ENCODE peak calls at places on chromosomes 2 and 18, in eight cellular contexts. J is heart right ventricle, F is HepG2, A is cardiac muscle cell, N is GM23338, W is body of pancreas, R is IMR-90, G is heart left ventricle. O is an unnamed sample.
A peak's percentile ranks its signal among the peaks of the same experiment; 100 is the strongest.

GRCh38 chr2:174878537-174879147 is 114.4 kb upstream of the CHRNA1 start:
- DNase-seq in J (peak; percentile 20), R (peak; percentile 49), N (no peak), F (no peak), W (peak; percentile 16), A (no peak), G (no peak), O (no peak)

GRCh38 chr2:37671013-37671815 is at the start of gene CDC42EP3:
- DNase-seq in R (no peak), F (no peak), N (peak; percentile 74), G (peak; percentile 67), W (peak; percentile 72), A (peak; percentile 77), J (peak; percentile 61), O (peak; percentile 40)

GRCh38 chr2:49248506-49248905 is 94.2 kb upstream of the FSHR start:
- DNase-seq in W (no peak), F (peak; percentile 14), R (peak; percentile 96), A (no peak), N (no peak), G (peak; percentile 30), J (no peak), O (peak; percentile 35)

GRCh38 chr2:151439127-151439526 is 29.4 kb downstream of the RIF1 start:
- DNase-seq in F (no peak), A (no peak), N (no peak), R (no peak), G (no peak), W (no peak), J (no peak), O (no peak)

GRCh38 chr2:32472605-32473004 is 115.8 kb downstream of the BIRC6 start:
- DNase-seq in A (no peak), R (no peak), G (no peak), F (no peak), J (no peak), N (no peak), W (no peak), O (no peak)

GRCh38 chr18:2589345-2590060 is 18.1 kb downstream of the NDC80 start:
- DNase-seq in R (no peak), J (no peak), W (no peak), N (no peak), A (no peak), F (peak; percentile 78), G (no peak), O (peak; percentile 79)

GRCh38 chr2:172613610-172614231 is 57.8 kb downstream of the PDK1 start:
- DNase-seq in G (no peak), J (no peak), A (no peak), R (no peak), W (no peak), F (no peak), N (peak; percentile 12), O (no peak)

GRCh38 chr2:212974692-212975091 is 176.7 kb downstream of the IKZF2 start:
- DNase-seq in R (peak; percentile 85), G (no peak), J (no peak), A (no peak), F (no peak), N (no peak), W (no peak), O (peak; percentile 73)

GRCh38 chr2:167406558-167406957 is 518.3 kb downstream of the XIRP2 start:
- DNase-seq in F (no peak), J (no peak), A (no peak), R (no peak), W (no peak), G (no peak), N (peak; percentile 80), O (no peak)

GRCh38 chr2:201129044-201129505 is 13.1 kb downstream of the CFLAR start:
- DNase-seq in R (peak; percentile 89), A (no peak), W (peak; percentile 43), N (no peak), F (peak; percentile 78), J (no peak), G (no peak), O (peak; percentile 73)

DNA sequence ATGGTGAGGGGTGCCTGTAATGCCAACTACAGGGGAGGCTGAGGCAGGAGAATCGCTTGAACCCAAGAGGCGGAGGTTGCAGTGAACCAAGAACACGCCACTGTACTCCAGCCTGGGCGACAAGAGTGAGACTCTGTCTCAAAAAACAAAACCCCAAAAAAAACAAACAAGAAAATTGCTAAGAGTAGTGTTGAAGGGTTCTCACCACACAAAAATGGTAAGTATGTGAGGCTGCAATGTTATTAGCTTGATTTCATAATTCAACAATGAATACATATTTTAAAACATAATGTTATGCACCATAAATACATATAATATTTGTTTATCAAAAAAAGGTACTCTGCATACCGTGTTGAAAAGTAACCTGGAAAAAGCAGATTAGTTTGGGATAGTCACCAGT is 45.8 kb downstream of the PSMG2 start:
- DNase-seq in G (no peak), F (no peak), N (no peak), A (no peak), J (no peak), W (no peak), R (peak; percentile 23), O (no peak)
- H3K27ac ChIP-seq in G (no peak overlapping the region), F (no peak overlapping the region), N (no peak overlapping the region), A (no peak overlapping the region), J (no peak overlapping the region), W (no peak overlapping the region), R (peak overlapping the region; percentile 1), O (no peak overlapping the region)

DNA sequence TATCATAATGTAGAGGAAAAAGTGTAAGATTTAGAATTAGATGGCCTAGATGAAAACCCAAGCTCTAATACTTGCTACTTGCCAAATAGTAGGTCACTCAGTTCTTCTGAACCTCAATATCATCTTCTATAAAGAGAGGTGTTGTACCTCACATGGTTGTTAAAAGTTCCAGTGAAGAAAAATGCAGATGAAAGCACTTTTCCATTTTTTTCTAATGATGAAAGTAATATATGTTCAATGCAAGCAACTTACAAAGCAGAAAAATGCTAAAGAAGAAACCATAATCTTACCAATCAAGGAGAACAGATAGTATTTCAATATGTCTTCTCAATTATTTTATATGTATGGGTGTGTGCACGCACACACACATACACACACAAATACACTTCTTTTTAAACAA is 52.7 kb upstream of the TMEM17 start:
- DNase-seq in G (no peak), R (no peak), J (no peak), F (no peak), N (no peak), A (no peak), W (no peak), O (no peak)
- H3K27ac ChIP-seq in G (no peak overlapping the region), R (no peak overlapping the region), J (no peak overlapping the region), F (no peak overlapping the region), N (no peak overlapping the region), A (no peak overlapping the region), W (no peak overlapping the region), O (no peak overlapping the region)

DNA sequence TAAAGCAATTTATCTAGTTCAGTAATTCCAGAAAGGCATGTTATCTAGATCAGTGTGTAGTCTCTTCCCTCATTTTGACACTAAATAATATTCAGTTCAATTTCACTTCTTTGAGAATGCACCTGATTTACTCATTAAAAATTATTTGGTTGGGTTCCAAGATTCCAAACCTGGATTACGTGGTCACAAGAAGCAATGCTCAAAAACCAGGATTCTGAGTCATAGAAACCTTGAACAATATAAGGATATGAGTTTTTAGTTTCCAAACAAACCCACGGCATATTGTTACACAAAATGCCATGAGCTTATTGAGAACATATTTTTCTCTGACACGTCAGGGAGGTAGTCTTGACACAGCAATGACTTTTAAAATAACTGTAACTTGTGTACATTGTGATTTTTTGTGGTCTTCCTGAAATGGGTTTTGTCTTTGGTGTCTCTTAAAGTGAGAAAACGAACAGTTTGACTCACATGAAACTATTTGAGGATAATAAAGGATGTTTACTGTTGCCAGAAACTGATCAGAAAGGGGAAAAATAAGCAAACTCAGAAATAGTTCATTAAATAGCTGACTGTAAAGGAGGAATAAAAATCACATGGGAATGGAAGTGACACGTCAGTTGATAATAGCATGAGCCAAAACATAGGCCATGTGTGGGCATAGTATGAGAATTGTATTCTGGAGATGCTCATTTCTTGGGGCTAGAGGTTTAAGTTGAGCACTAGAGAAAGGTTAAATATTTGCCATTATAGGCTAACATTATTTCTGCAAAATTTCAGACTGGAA is 617.7 kb upstream of the CDH2 start:
- DNase-seq in A (no peak), W (no peak), G (no peak), J (no peak), R (peak; percentile 55), F (no peak), N (no peak), O (peak; percentile 94)
- H3K27ac ChIP-seq in A (no peak overlapping the region), W (no peak overlapping the region), G (peak overlapping the region; percentile 15), J (no peak overlapping the region), R (no peak overlapping the region), F (no peak overlapping the region), N (no peak overlapping the region), O (peak overlapping the region; percentile 72)

GRCh38 chr2:109435866-109436634 is 177.7 kb downstream of the SEPTIN10 start:
- DNase-seq in A (no peak), N (no peak), W (no peak), J (peak; percentile 67), R (peak; percentile 43), F (no peak), G (peak; percentile 93), O (no peak)

GRCh38 chr2:109433926-109434325 is 179.8 kb downstream of the SEPTIN10 start:
- DNase-seq in W (no peak), N (no peak), J (no peak), A (no peak), R (no peak), G (no peak), F (no peak), O (no peak)

GRCh38 chr2:109433486-109433885 is 180.3 kb downstream of the SEPTIN10 start:
- DNase-seq in N (no peak), J (no peak), W (peak; percentile 8), A (no peak), F (no peak), R (no peak), G (no peak), O (no peak)

GRCh38 chr2:109435066-109435690 is 178.6 kb downstream of the SEPTIN10 start:
- DNase-seq in J (no peak), R (no peak), W (no peak), G (no peak), A (no peak), N (no peak), F (no peak), O (no peak)

GRCh38 chr2:109434351-109434750 is 179.4 kb downstream of the SEPTIN10 start:
- DNase-seq in W (no peak), J (no peak), R (no peak), F (no peak), N (no peak), A (no peak), G (no peak), O (no peak)
- H3K27ac ChIP-seq in W (no peak overlapping the region), J (no peak overlapping the region), R (no peak overlapping the region), F (no peak overlapping the region), N (no peak overlapping the region), A (no peak overlapping the region), G (no peak overlapping the region), O (no peak overlapping the region)

DNA sequence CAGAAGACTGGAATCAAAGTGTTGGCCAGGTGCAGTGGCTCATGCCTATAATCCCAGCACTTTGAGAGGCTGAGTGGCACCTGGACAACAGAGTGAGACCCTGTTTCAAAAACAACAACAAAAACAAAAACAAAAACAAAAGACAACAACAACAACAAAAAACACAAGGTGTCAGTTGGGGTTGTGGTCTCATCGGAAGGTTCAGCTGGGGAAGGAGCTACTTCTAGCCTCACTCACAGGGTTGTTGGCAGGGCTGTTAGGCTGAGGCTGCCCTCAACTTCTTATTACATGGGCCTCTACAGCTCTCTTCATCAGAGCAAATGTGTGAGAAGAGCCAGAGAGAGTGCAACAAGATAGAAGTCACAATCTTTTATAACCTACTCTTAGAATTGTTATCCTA is 34.6 kb upstream of the CAB39 start:
- DNase-seq in W (no peak), A (no peak), R (no peak), F (no peak), G (no peak), N (no peak), J (no peak), O (no peak)
- H3K27ac ChIP-seq in W (no peak overlapping the region), A (no peak overlapping the region), R (no peak overlapping the region), F (no peak overlapping the region), G (no peak overlapping the region), N (no peak overlapping the region), J (no peak overlapping the region), O (peak overlapping the region; percentile 63)